ENCODE peak calls at places on chromosomes 6 and 20, in seven cellular contexts. N is DND-41; B is fibroblast of lung; Q is effector memory CD4-positive, alpha-beta T cell; J is body of pancreas; O is esophagus squamous epithelium; C is CD4-positive, alpha-beta T cell. E is an unnamed sample.

GRCh38 chr6:141953072-141953471 is 179.7 kb upstream of the GJE1 start:
- DNase-seq in N (no peak), B (no peak), Q (no peak), J (no peak), O (no peak), C (no peak), E (no peak)

GRCh38 chr6:89952696-89953095 is 58.4 kb downstream of the GJA10 start:
- DNase-seq in N (peak; percentile 84), B (peak; percentile 92), Q (peak; percentile 60), J (no peak), O (no peak), C (peak; percentile 40), E (no peak)

GRCh38 chr20:54356726-54357235 is 118.6 kb upstream of the DOK5 start:
- DNase-seq in N (no peak), B (no peak), Q (no peak), J (no peak), O (no peak), C (no peak), E (no peak)

GRCh38 chr20:10807013-10807412 is 133.2 kb upstream of the JAG1 start:
- DNase-seq in N (no peak), B (no peak), Q (no peak), J (no peak), O (no peak), C (no peak), E (no peak)

GRCh38 chr20:44532981-44533331 is 11.1 kb upstream of the SERINC3 start:
- DNase-seq in N (peak; percentile 59), B (peak; percentile 54), Q (no peak), J (no peak), O (no peak), C (no peak), E (no peak)

GRCh38 chr6:89828988-89829590 is 591 bp upstream of the CASP8AP2 start:
- DNase-seq in N (peak; percentile 56), B (no peak), Q (no peak), J (no peak), O (no peak), C (no peak), E (no peak)

GRCh38 chr6:46044876-46045617 is 29.4 kb upstream of the CLIC5 start:
- DNase-seq in N (no peak), B (peak; percentile 89), Q (no peak), J (no peak), O (no peak), C (no peak), E (no peak)

GRCh38 chr20:24303393-24303792 is 166.0 kb upstream of the SYNDIG1 start:
- DNase-seq in N (no peak), B (no peak), Q (no peak), J (no peak), O (no peak), C (no peak), E (peak; percentile 4)

GRCh38 chr20:61903575-61904340 is 161.9 kb downstream of the TAF4 start:
- DNase-seq in N (no peak), B (no peak), Q (no peak), J (no peak), O (no peak), C (no peak), E (no peak)

GRCh38 chr20:59006864-59007757 is at the start of gene CTSZ:
- DNase-seq in N (no peak), B (peak; percentile 29), Q (peak; percentile 19), J (peak; percentile 52), O (no peak), C (peak; percentile 32), E (no peak)

GRCh38 chr6:149400050-149400449 is at the start of gene SUMO4:
- DNase-seq in N (no peak), B (no peak), Q (no peak), J (no peak), O (no peak), C (no peak), E (no peak)

GRCh38 chr20:42442728-42443127 is 747.0 kb downstream of the PTPRT start:
- DNase-seq in N (no peak), B (no peak), Q (no peak), J (no peak), O (no peak), C (no peak), E (no peak)

GRCh38 chr20:42441196-42441861 is 748.4 kb downstream of the PTPRT start:
- DNase-seq in N (no peak), B (no peak), Q (no peak), J (no peak), O (no peak), C (no peak), E (no peak)

GRCh38 chr20:42447270-42447669 is 742.4 kb downstream of the PTPRT start:
- DNase-seq in N (no peak), B (no peak), Q (no peak), J (no peak), O (no peak), C (no peak), E (no peak)

GRCh38 chr20:42441862-42442196 is 747.9 kb downstream of the PTPRT start:
- DNase-seq in N (no peak), B (no peak), Q (no peak), J (no peak), O (no peak), C (no peak), E (no peak)

GRCh38 chr20:42444799-42445198 is 744.9 kb downstream of the PTPRT start:
- DNase-seq in N (no peak), B (no peak), Q (no peak), J (no peak), O (no peak), C (no peak), E (no peak)
- H3K27ac ChIP-seq in N (no peak overlapping the region), B (no peak overlapping the region), Q (no peak overlapping the region), J (no peak overlapping the region), O (no peak overlapping the region), C (no peak overlapping the region), E (no peak overlapping the region)

GRCh38 chr6:30727920-30728605 is 7.9 kb downstream of the TUBB start:
- DNase-seq in N (peak; percentile 21), B (peak; percentile 59), Q (no peak), J (no peak), O (no peak), C (no peak), E (no peak)

GRCh38 chr6:30725713-30726505 is 5.8 kb downstream of the TUBB start:
- DNase-seq in N (peak; percentile 60), B (peak; percentile 73), Q (no peak), J (no peak), O (no peak), C (no peak), E (no peak)

GRCh38 chr6:30730611-30731435 is 10.7 kb downstream of the TUBB start:
- DNase-seq in N (peak; percentile 65), B (peak; percentile 65), Q (peak; percentile 71), J (peak; percentile 90), O (no peak), C (peak; percentile 84), E (peak; percentile 26)

GRCh38 chr6:30724906-30725667 is 4.9 kb downstream of the TUBB start:
- DNase-seq in N (no peak), B (no peak), Q (no peak), J (no peak), O (no peak), C (no peak), E (no peak)

GRCh38 chr6:30726506-30727413 is 6.6 kb downstream of the TUBB start:
- DNase-seq in N (no peak), B (no peak), Q (no peak), J (no peak), O (no peak), C (no peak), E (no peak)
- H3K27ac ChIP-seq in N (no peak overlapping the region), B (peak overlapping the region; percentile 7), Q (peak overlapping the region; percentile 37), J (no peak overlapping the region), O (peak overlapping the region; percentile 10), C (peak overlapping the region; percentile 46), E (no peak overlapping the region)

GRCh38 chr6:30944051-30944450 is 3.3 kb downstream of the MUCL3 start:
- DNase-seq in N (no peak), B (no peak), Q (no peak), J (no peak), O (no peak), C (no peak), E (no peak)

GRCh38 chr6:30940361-30941001 is at the start of gene MUCL3:
- DNase-seq in N (no peak), B (no peak), Q (no peak), J (no peak), O (no peak), C (no peak), E (no peak)

GRCh38 chr6:30945281-30945680 is 4.5 kb downstream of the MUCL3 start:
- DNase-seq in N (no peak), B (no peak), Q (no peak), J (no peak), O (no peak), C (no peak), E (no peak)

GRCh38 chr6:30939473-30939872 is 1.3 kb upstream of the MUCL3 start:
- DNase-seq in N (no peak), B (peak; percentile 48), Q (no peak), J (peak; percentile 41), O (no peak), C (no peak), E (no peak)

DNA sequence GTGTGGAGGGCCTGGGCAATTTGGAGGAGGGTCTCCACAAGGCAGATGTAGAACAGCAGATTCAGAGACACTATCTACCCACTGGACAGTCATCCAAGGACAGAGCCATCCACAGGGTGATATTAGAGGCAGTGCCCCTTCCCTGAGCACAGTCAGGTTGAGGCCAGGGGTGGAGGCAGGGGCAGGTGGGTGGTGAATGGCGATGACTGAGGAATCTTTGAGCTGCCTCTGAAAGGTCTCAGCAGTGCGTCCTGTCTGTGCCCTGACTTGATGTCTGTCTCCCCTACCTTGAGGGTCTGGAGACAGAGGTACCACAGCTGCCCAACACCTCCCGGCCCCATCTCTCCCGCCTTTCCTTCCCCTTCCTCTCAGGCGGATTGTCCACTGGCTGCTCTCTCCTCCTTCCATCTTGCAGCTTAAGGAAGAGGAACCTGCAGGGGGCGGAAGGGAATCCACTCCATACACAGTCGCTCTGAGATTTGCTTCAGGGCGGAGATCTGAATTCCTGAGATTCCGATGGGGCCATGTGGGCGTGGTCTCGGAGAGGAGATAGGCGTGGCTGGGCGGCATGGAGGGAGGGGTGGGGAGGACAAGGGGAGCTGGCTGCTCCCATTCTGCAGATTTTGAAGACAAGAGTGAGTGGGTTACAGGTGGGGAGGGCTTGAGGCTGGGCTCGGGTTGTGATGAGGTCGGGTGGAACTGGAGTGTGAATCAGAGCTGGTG is 1.7 kb downstream of the MUCL3 start:
- DNase-seq in N (no peak), B (peak; percentile 78), Q (no peak), J (peak; percentile 81), O (no peak), C (no peak), E (no peak)
- H3K27ac ChIP-seq in N (no peak overlapping the region), B (no peak overlapping the region), Q (no peak overlapping the region), J (no peak overlapping the region), O (no peak overlapping the region), C (no peak overlapping the region), E (no peak overlapping the region)

GRCh38 chr20:35117629-35118028 is 25.0 kb upstream of the TRPC4AP start:
- DNase-seq in N (no peak), B (no peak), Q (no peak), J (no peak), O (no peak), C (no peak), E (no peak)

GRCh38 chr20:35120012-35120701 is 27.0 kb downstream of the EDEM2 start:
- DNase-seq in N (no peak), B (peak; percentile 91), Q (no peak), J (no peak), O (no peak), C (no peak), E (no peak)

GRCh38 chr20:35115606-35116005 is 23.0 kb upstream of the TRPC4AP start:
- DNase-seq in N (no peak), B (no peak), Q (no peak), J (no peak), O (no peak), C (no peak), E (no peak)

GRCh38 chr20:35116258-35116657 is 23.7 kb upstream of the TRPC4AP start:
- DNase-seq in N (no peak), B (no peak), Q (no peak), J (no peak), O (no peak), C (no peak), E (no peak)

GRCh38 chr20:35117148-35117547 is 24.5 kb upstream of the TRPC4AP start:
- DNase-seq in N (no peak), B (peak; percentile 39), Q (no peak), J (no peak), O (no peak), C (no peak), E (no peak)
- H3K27ac ChIP-seq in N (no peak overlapping the region), B (no peak overlapping the region), Q (no peak overlapping the region), J (no peak overlapping the region), O (no peak overlapping the region), C (no peak overlapping the region), E (no peak overlapping the region)

E was measured in caudate nucleus.